ENCODE peak calls at places on chromosome 10, in six cellular contexts. F is kidney epithelial cell, C is PC-9, V is thoracic aorta, D is heart left ventricle, O is lung. Q is an unnamed sample.

GRCh38 chr10:16967866-16968721 is 150.9 kb upstream of the RSU1 start:
- DNase-seq in F (peak; percentile 87), C (peak; percentile 18), V (no peak), D (peak; percentile 58), O (no peak), Q (no peak)

GRCh38 chr10:92419740-92420553 is 129.0 kb downstream of the MARCHF5 start:
- DNase-seq in F (peak; percentile 10), C (no peak), V (no peak), D (peak; percentile 69), O (peak; percentile 45), Q (no peak)

GRCh38 chr10:6580279-6581029 is 378 bp upstream of the PRKCQ start:
- DNase-seq in F (no peak), C (peak; percentile 83), V (no peak), D (peak; percentile 67), O (peak; percentile 74), Q (peak; percentile 53)

GRCh38 chr10:119768455-119769094 is 42.7 kb downstream of the INPP5F start:
- DNase-seq in F (no peak), C (no peak), V (no peak), D (no peak), O (no peak), Q (no peak)

GRCh38 chr10:59175538-59176240 is 754 bp upstream of the PHYHIPL start:
- DNase-seq in F (no peak), C (no peak), V (no peak), D (no peak), O (no peak), Q (no peak)

GRCh38 chr10:129963076-129963830 is 821 bp downstream of the EBF3 start:
- DNase-seq in F (no peak), C (no peak), V (no peak), D (no peak), O (no peak), Q (no peak)

GRCh38 chr10:102421645-102422585 is 1.3 kb downstream of the FBXL15 start:
- DNase-seq in F (no peak), C (peak; percentile 41), V (no peak), D (no peak), O (peak; percentile 72), Q (no peak)

GRCh38 chr10:114096864-114097263 is 53.2 kb downstream of the ADRB1 start:
- DNase-seq in F (no peak), C (no peak), V (no peak), D (no peak), O (no peak), Q (no peak)

GRCh38 chr10:92880233-92880861 is 32.0 kb downstream of the EXOC6 start:
- DNase-seq in F (peak; percentile 16), C (peak; percentile 9), V (no peak), D (no peak), O (no peak), Q (no peak)

GRCh38 chr10:50464004-50464409 is 159.7 kb downstream of the SGMS1 start:
- DNase-seq in F (no peak), C (no peak), V (no peak), D (no peak), O (no peak), Q (no peak)

GRCh38 chr10:12474727-12475414 is 125.5 kb downstream of the CAMK1D start:
- DNase-seq in F (no peak), C (no peak), V (no peak), D (no peak), O (no peak), Q (no peak)

GRCh38 chr10:104325436-104326430 is 12.5 kb downstream of the ITPRIP start:
- DNase-seq in F (no peak), C (no peak), V (no peak), D (peak; percentile 71), O (peak; percentile 71), Q (no peak)

GRCh38 chr10:121658611-121659010 is 60.4 kb upstream of the FGFR2 start:
- DNase-seq in F (no peak), C (no peak), V (no peak), D (no peak), O (no peak), Q (no peak)

GRCh38 chr10:1120761-1121160 is 64.6 kb downstream of the WDR37 start:
- DNase-seq in F (no peak), C (no peak), V (no peak), D (no peak), O (no peak), Q (no peak)

GRCh38 chr10:124465003-124465776 is 3.6 kb downstream of the LHPP start:
- DNase-seq in F (no peak), C (no peak), V (no peak), D (no peak), O (no peak), Q (no peak)

GRCh38 chr10:73973427-73973826 is 24.5 kb upstream of the VCL start:
- DNase-seq in F (no peak), C (no peak), V (no peak), D (no peak), O (no peak), Q (no peak)

GRCh38 chr10:125878957-125879835 is 1.9 kb downstream of the DHX32 start:
- DNase-seq in F (peak; percentile 93), C (peak; percentile 53), V (no peak), D (no peak), O (no peak), Q (no peak)

GRCh38 chr10:6678211-6678803 is 98.2 kb upstream of the PRKCQ start:
- DNase-seq in F (no peak), C (peak; percentile 35), V (no peak), D (peak; percentile 30), O (peak; percentile 51), Q (no peak)

GRCh38 chr10:8235253-8236027 is 181.0 kb downstream of the GATA3 start:
- DNase-seq in F (no peak), C (no peak), V (no peak), D (no peak), O (no peak), Q (no peak)

GRCh38 chr10:95756061-95756751 is at the start of gene ENTPD1:
- DNase-seq in F (no peak), C (no peak), V (no peak), D (no peak), O (no peak), Q (peak; percentile 49)

GRCh38 chr10:98331888-98332287 is 63.9 kb upstream of the LOXL4 start:
- DNase-seq in F (no peak), C (no peak), V (no peak), D (no peak), O (no peak), Q (no peak)

GRCh38 chr10:32077896-32078295 is 21.7 kb upstream of the KIF5B start:
- DNase-seq in F (no peak), C (peak; percentile 34), V (no peak), D (peak; percentile 52), O (no peak), Q (no peak)

GRCh38 chr10:28569506-28570159 is 36.7 kb downstream of the WAC start:
- DNase-seq in F (no peak), C (no peak), V (no peak), D (no peak), O (no peak), Q (no peak)

GRCh38 chr10:33965795-33966581 is 631.5 kb upstream of the NRP1 start:
- DNase-seq in F (no peak), C (no peak), V (no peak), D (peak; percentile 25), O (no peak), Q (no peak)

GRCh38 chr10:67520924-67521520 is 175.0 kb downstream of the CTNNA3 start:
- DNase-seq in F (peak; percentile 12), C (peak; percentile 31), V (no peak), D (no peak), O (no peak), Q (no peak)

GRCh38 chr10:45354261-45354660 is 19.8 kb upstream of the ALOX5 start:
- DNase-seq in F (no peak), C (peak; percentile 82), V (no peak), D (peak; percentile 61), O (peak; percentile 49), Q (no peak)

GRCh38 chr10:104291439-104291951 is 22.5 kb downstream of the GSTO2 start:
- DNase-seq in F (peak; percentile 52), C (peak; percentile 71), V (peak; percentile 59), D (peak; percentile 92), O (peak; percentile 90), Q (peak; percentile 81)

GRCh38 chr10:62095341-62096071 is 173.1 kb downstream of the RTKN2 start:
- DNase-seq in F (no peak), C (no peak), V (no peak), D (no peak), O (peak; percentile 16), Q (no peak)

GRCh38 chr10:108783897-108784296 is 1139.4 kb downstream of the XPNPEP1 start:
- DNase-seq in F (no peak), C (peak; percentile 0), V (no peak), D (no peak), O (peak; percentile 39), Q (peak; percentile 5)

GRCh38 chr10:89274928-89275327 is 23.4 kb upstream of the LIPA start:
- DNase-seq in F (no peak), C (no peak), V (no peak), D (no peak), O (no peak), Q (no peak)

GRCh38 chr10:15216700-15217099 is 48.2 kb upstream of the NMT2 start:
- DNase-seq in F (no peak), C (no peak), V (no peak), D (no peak), O (no peak), Q (no peak)

GRCh38 chr10:77972148-77972547 is 45.6 kb upstream of the DLG5 start:
- DNase-seq in F (no peak), C (no peak), V (no peak), D (no peak), O (no peak), Q (no peak)

GRCh38 chr10:127855976-127856375 is 36.8 kb downstream of the CLRN3 start:
- DNase-seq in F (no peak), C (no peak), V (no peak), D (no peak), O (no peak), Q (no peak)
- H3K4me3 ChIP-seq in F (no peak overlapping the region), C (no peak overlapping the region), V (no peak overlapping the region), D (no peak overlapping the region), O (no peak overlapping the region), Q (no peak overlapping the region)

GRCh38 chr10:46555713-46556514 is 544 bp downstream of the GPRIN2 start:
- DNase-seq in F (no peak), C (peak; percentile 65), V (peak; percentile 1), D (peak; percentile 26), O (peak; percentile 65), Q (no peak)
- H3K27me3 ChIP-seq in F (peaks cover 52% of the 10 kb centered on the region), C (no peaks in the 10 kb centered on the region), V (no peaks in the 10 kb centered on the region), D (peaks cover 46% of the 10 kb centered on the region), O (no peaks in the 10 kb centered on the region), Q (peaks cover 5% of the 10 kb centered on the region)

GRCh38 chr10:86955501-86956194 is 1.8 kb downstream of the MMRN2 start:
- DNase-seq in F (no peak), C (no peak), V (peak; percentile 1), D (no peak), O (no peak), Q (no peak)
- H3K4me3 ChIP-seq in F (no peak overlapping the region), C (no peak overlapping the region), V (peak overlapping the region; percentile 31), D (peak overlapping the region; percentile 56), O (peak overlapping the region; percentile 7), Q (no peak overlapping the region)

DNA sequence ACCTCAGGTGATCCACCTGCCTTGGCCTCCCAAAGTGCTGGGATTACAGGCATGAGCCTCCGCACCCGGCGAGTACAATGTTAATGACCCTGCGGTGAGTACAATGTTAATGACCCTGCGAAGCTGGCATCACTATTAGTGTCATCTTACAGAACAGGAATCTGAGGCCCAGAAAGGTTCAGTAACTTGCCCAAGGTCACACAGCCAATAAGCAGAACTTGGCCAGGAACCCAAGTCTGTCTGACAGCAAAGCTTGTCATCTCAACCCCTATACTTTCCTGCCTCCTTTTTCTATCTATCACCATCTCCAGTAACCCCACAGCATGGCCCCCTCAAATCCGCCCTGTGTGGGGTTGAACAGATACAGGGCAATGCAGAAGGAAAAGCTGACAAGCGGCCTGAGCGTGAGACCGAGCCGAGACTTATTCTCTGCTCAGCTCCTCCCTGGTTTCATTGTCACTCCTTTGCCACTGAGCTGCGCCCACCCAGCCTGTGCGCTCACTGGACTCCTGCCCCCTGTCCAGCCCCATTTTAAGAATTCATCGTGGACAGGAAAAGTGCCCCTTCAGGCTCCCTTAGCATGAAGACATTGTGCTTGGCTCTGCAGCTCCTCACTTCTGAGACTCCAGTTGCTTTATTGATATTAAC is 58.0 kb upstream of the LBX1 start:
- DNase-seq in F (no peak), C (no peak), V (no peak), D (no peak), O (no peak), Q (no peak)
- H3K27me3 ChIP-seq in F (peaks cover 81% of the 10 kb centered on the region), C (peaks cover 5% of the 10 kb centered on the region), V (peaks cover 13% of the 10 kb centered on the region), D (peaks cover 30% of the 10 kb centered on the region), O (no peaks in the 10 kb centered on the region), Q (peaks cover 10% of the 10 kb centered on the region)

Q was measured in GM06990.